ENCODE peak calls at places on chromosomes 2 and 18, in seven cellular contexts. One of them, this sample, is unnamed.

GRCh38 chr2:174965992-174966789 is 39.0 kb downstream of the CHN1 start:
- DNase-seq in activated CD8-positive, alpha-beta memory T cell treated with anti-CD3 and anti-CD28 coated beads for 48 hours: no peak
- DNase-seq in AG08395: peak
- DNase-seq in CD8-positive, alpha-beta memory T cell: no peak
- DNase-seq in HuH-7.5: no peak
- DNase-seq in COLO829: no peak
- DNase-seq in AG04449: no peak
- DNase-seq in this sample: no peak

GRCh38 chr2:224220581-224221255 is 181.2 kb downstream of the FAM124B start:
- DNase-seq in activated CD8-positive, alpha-beta memory T cell treated with anti-CD3 and anti-CD28 coated beads for 48 hours: no peak
- DNase-seq in AG04449: no peak
- DNase-seq in HuH-7.5: no peak
- DNase-seq in CD8-positive, alpha-beta memory T cell: no peak
- DNase-seq in AG08395: peak
- DNase-seq in COLO829: no peak
- DNase-seq in this sample: no peak

GRCh38 chr18:52903858-52904257 is 563.9 kb downstream of the DCC start:
- DNase-seq in HuH-7.5: no peak
- DNase-seq in COLO829: peak
- DNase-seq in CD8-positive, alpha-beta memory T cell: no peak
- DNase-seq in activated CD8-positive, alpha-beta memory T cell treated with anti-CD3 and anti-CD28 coated beads for 48 hours: no peak
- DNase-seq in AG08395: peak
- DNase-seq in AG04449: no peak
- DNase-seq in this sample: peak

GRCh38 chr2:100365434-100365833 is 43.1 kb upstream of the LONRF2 start:
- DNase-seq in CD8-positive, alpha-beta memory T cell: no peak
- DNase-seq in HuH-7.5: no peak
- DNase-seq in AG08395: no peak
- DNase-seq in activated CD8-positive, alpha-beta memory T cell treated with anti-CD3 and anti-CD28 coated beads for 48 hours: no peak
- DNase-seq in AG04449: peak
- DNase-seq in COLO829: no peak
- DNase-seq in this sample: no peak

GRCh38 chr2:53051157-53051556 is 716.4 kb upstream of the CHAC2 start:
- DNase-seq in AG04449: no peak
- DNase-seq in AG08395: no peak
- DNase-seq in COLO829: no peak
- DNase-seq in HuH-7.5: no peak
- DNase-seq in activated CD8-positive, alpha-beta memory T cell treated with anti-CD3 and anti-CD28 coated beads for 48 hours: no peak
- DNase-seq in CD8-positive, alpha-beta memory T cell: no peak
- DNase-seq in this sample: no peak

GRCh38 chr2:158253170-158253569 is 151.5 kb downstream of the UPP2 start:
- DNase-seq in AG04449: no peak
- DNase-seq in COLO829: no peak
- DNase-seq in HuH-7.5: no peak
- DNase-seq in activated CD8-positive, alpha-beta memory T cell treated with anti-CD3 and anti-CD28 coated beads for 48 hours: no peak
- DNase-seq in AG08395: no peak
- DNase-seq in CD8-positive, alpha-beta memory T cell: no peak
- DNase-seq in this sample: no peak

GRCh38 chr18:5431836-5432575 is 111.8 kb downstream of the EPB41L3 start:
- DNase-seq in CD8-positive, alpha-beta memory T cell: no peak
- DNase-seq in AG04449: no peak
- DNase-seq in HuH-7.5: no peak
- DNase-seq in COLO829: no peak
- DNase-seq in AG08395: no peak
- DNase-seq in activated CD8-positive, alpha-beta memory T cell treated with anti-CD3 and anti-CD28 coated beads for 48 hours: no peak
- DNase-seq in this sample: no peak

GRCh38 chr2:31049913-31050588 is 88.2 kb downstream of the GALNT14 start:
- DNase-seq in AG08395: no peak
- DNase-seq in CD8-positive, alpha-beta memory T cell: no peak
- DNase-seq in activated CD8-positive, alpha-beta memory T cell treated with anti-CD3 and anti-CD28 coated beads for 48 hours: no peak
- DNase-seq in HuH-7.5: no peak
- DNase-seq in COLO829: no peak
- DNase-seq in AG04449: no peak
- DNase-seq in this sample: no peak

GRCh38 chr2:148568597-148568996 is 76.0 kb upstream of the EPC2 start:
- DNase-seq in activated CD8-positive, alpha-beta memory T cell treated with anti-CD3 and anti-CD28 coated beads for 48 hours: no peak
- DNase-seq in HuH-7.5: no peak
- DNase-seq in AG08395: no peak
- DNase-seq in CD8-positive, alpha-beta memory T cell: no peak
- DNase-seq in AG04449: no peak
- DNase-seq in COLO829: no peak
- DNase-seq in this sample: no peak

GRCh38 chr2:65018141-65018582 is 29.0 kb downstream of the SLC1A4 start:
- DNase-seq in COLO829: no peak
- DNase-seq in HuH-7.5: no peak
- DNase-seq in CD8-positive, alpha-beta memory T cell: no peak
- DNase-seq in AG04449: no peak
- DNase-seq in activated CD8-positive, alpha-beta memory T cell treated with anti-CD3 and anti-CD28 coated beads for 48 hours: no peak
- DNase-seq in AG08395: no peak
- DNase-seq in this sample: no peak

GRCh38 chr2:20040489-20041172 is 10.8 kb downstream of the LAPTM4A start:
- DNase-seq in HuH-7.5: no peak
- DNase-seq in AG08395: peak
- DNase-seq in activated CD8-positive, alpha-beta memory T cell treated with anti-CD3 and anti-CD28 coated beads for 48 hours: no peak
- DNase-seq in COLO829: no peak
- DNase-seq in CD8-positive, alpha-beta memory T cell: no peak
- DNase-seq in AG04449: no peak
- DNase-seq in this sample: peak

GRCh38 chr2:7097353-7097895 is 180.2 kb downstream of the RNF144A start:
- DNase-seq in CD8-positive, alpha-beta memory T cell: peak
- DNase-seq in activated CD8-positive, alpha-beta memory T cell treated with anti-CD3 and anti-CD28 coated beads for 48 hours: peak
- DNase-seq in AG04449: no peak
- DNase-seq in COLO829: peak
- DNase-seq in HuH-7.5: peak
- DNase-seq in AG08395: peak
- DNase-seq in this sample: peak

GRCh38 chr2:97714084-97714949 is 941 bp downstream of the ZAP70 start:
- DNase-seq in AG08395: no peak
- DNase-seq in activated CD8-positive, alpha-beta memory T cell treated with anti-CD3 and anti-CD28 coated beads for 48 hours: no peak
- DNase-seq in AG04449: no peak
- DNase-seq in COLO829: no peak
- DNase-seq in HuH-7.5: no peak
- DNase-seq in CD8-positive, alpha-beta memory T cell: no peak
- DNase-seq in this sample: no peak

GRCh38 chr2:215411941-215412743 is 23.7 kb downstream of the FN1 start:
- DNase-seq in HuH-7.5: no peak
- DNase-seq in COLO829: no peak
- DNase-seq in activated CD8-positive, alpha-beta memory T cell treated with anti-CD3 and anti-CD28 coated beads for 48 hours: no peak
- DNase-seq in AG08395: no peak
- DNase-seq in CD8-positive, alpha-beta memory T cell: no peak
- DNase-seq in AG04449: no peak
- DNase-seq in this sample: no peak

GRCh38 chr2:126886201-126886905 is 12.3 kb upstream of the TEX51 start:
- DNase-seq in activated CD8-positive, alpha-beta memory T cell treated with anti-CD3 and anti-CD28 coated beads for 48 hours: peak
- DNase-seq in HuH-7.5: peak
- DNase-seq in CD8-positive, alpha-beta memory T cell: peak
- DNase-seq in COLO829: peak
- DNase-seq in AG08395: peak
- DNase-seq in AG04449: no peak
- DNase-seq in this sample: peak

GRCh38 chr2:195330513-195330956 is 326.5 kb upstream of the SLC39A10 start:
- DNase-seq in AG04449: no peak
- DNase-seq in COLO829: peak
- DNase-seq in HuH-7.5: no peak
- DNase-seq in AG08395: no peak
- DNase-seq in CD8-positive, alpha-beta memory T cell: no peak
- DNase-seq in activated CD8-positive, alpha-beta memory T cell treated with anti-CD3 and anti-CD28 coated beads for 48 hours: no peak
- DNase-seq in this sample: no peak

GRCh38 chr2:147469471-147469870 is 375.4 kb upstream of the ACVR2A start:
- DNase-seq in CD8-positive, alpha-beta memory T cell: no peak
- DNase-seq in AG08395: no peak
- DNase-seq in activated CD8-positive, alpha-beta memory T cell treated with anti-CD3 and anti-CD28 coated beads for 48 hours: no peak
- DNase-seq in HuH-7.5: no peak
- DNase-seq in AG04449: no peak
- DNase-seq in COLO829: no peak
- DNase-seq in this sample: no peak

GRCh38 chr2:216344958-216345315 is 27.3 kb downstream of the MARCHF4 start:
- DNase-seq in activated CD8-positive, alpha-beta memory T cell treated with anti-CD3 and anti-CD28 coated beads for 48 hours: no peak
- DNase-seq in COLO829: no peak
- DNase-seq in HuH-7.5: no peak
- DNase-seq in AG08395: no peak
- DNase-seq in CD8-positive, alpha-beta memory T cell: no peak
- DNase-seq in AG04449: no peak
- DNase-seq in this sample: no peak

This sample was measured in cardiac muscle cell.